ENCODE peak calls at places on chromosomes 4 and X, in six cellular contexts. One of them, this sample, is unnamed.

GRCh38 chr4:26288308-26288982 is 32.4 kb upstream of the RBPJ start:
- DNase-seq in coronary artery: no peak
- DNase-seq in heart left ventricle: peak
- DNase-seq in prostate gland: no peak
- DNase-seq in sigmoid colon: no peak
- DNase-seq in OCI-LY7: no peak
- DNase-seq in this sample: peak

GRCh38 chrX:138754861-138755260 is 43.3 kb upstream of the FGF13 start:
- DNase-seq in coronary artery: no peak
- DNase-seq in heart left ventricle: no peak
- DNase-seq in prostate gland: no peak
- DNase-seq in sigmoid colon: no peak
- DNase-seq in OCI-LY7: no peak
- DNase-seq in this sample: no peak

GRCh38 chrX:139929876-139930275 is 3.0 kb downstream of the ATP11C start:
- DNase-seq in coronary artery: no peak
- DNase-seq in heart left ventricle: no peak
- DNase-seq in prostate gland: no peak
- DNase-seq in sigmoid colon: no peak
- DNase-seq in OCI-LY7: peak
- DNase-seq in this sample: no peak

GRCh38 chr4:129926936-129927335 is 831.0 kb downstream of the C4orf33 start:
- DNase-seq in coronary artery: no peak
- DNase-seq in heart left ventricle: no peak
- DNase-seq in prostate gland: no peak
- DNase-seq in sigmoid colon: no peak
- DNase-seq in OCI-LY7: peak
- DNase-seq in this sample: no peak

GRCh38 chr4:123554819-123555499 is 158.4 kb downstream of the SPRY1 start:
- DNase-seq in coronary artery: no peak
- DNase-seq in heart left ventricle: no peak
- DNase-seq in prostate gland: peak
- DNase-seq in sigmoid colon: no peak
- DNase-seq in OCI-LY7: no peak
- DNase-seq in this sample: no peak

GRCh38 chr4:7335363-7336066 is 99.2 kb downstream of the PSAPL1 start:
- DNase-seq in coronary artery: no peak
- DNase-seq in heart left ventricle: peak
- DNase-seq in prostate gland: peak
- DNase-seq in sigmoid colon: no peak
- DNase-seq in OCI-LY7: peak
- DNase-seq in this sample: peak

GRCh38 chrX:121832446-121832845 is 785.0 kb downstream of the GLUD2 start:
- DNase-seq in coronary artery: no peak
- DNase-seq in heart left ventricle: no peak
- DNase-seq in prostate gland: no peak
- DNase-seq in sigmoid colon: no peak
- DNase-seq in OCI-LY7: no peak
- DNase-seq in this sample: no peak

GRCh38 chr4:146261046-146261445 is 46.7 kb downstream of the REELD1 start:
- DNase-seq in coronary artery: no peak
- DNase-seq in heart left ventricle: no peak
- DNase-seq in prostate gland: no peak
- DNase-seq in sigmoid colon: no peak
- DNase-seq in OCI-LY7: no peak
- DNase-seq in this sample: no peak

GRCh38 chr4:64781737-64782326 is 372.6 kb upstream of the TECRL start:
- DNase-seq in coronary artery: no peak
- DNase-seq in heart left ventricle: no peak
- DNase-seq in prostate gland: no peak
- DNase-seq in sigmoid colon: no peak
- DNase-seq in OCI-LY7: peak
- DNase-seq in this sample: no peak

GRCh38 chr4:142778908-142779307 is 67.2 kb downstream of the INPP4B start:
- DNase-seq in coronary artery: no peak
- DNase-seq in heart left ventricle: no peak
- DNase-seq in prostate gland: no peak
- DNase-seq in sigmoid colon: no peak
- DNase-seq in OCI-LY7: no peak
- DNase-seq in this sample: no peak

GRCh38 chrX:42093756-42094155 is 170.4 kb upstream of the CASK start:
- DNase-seq in coronary artery: no peak
- DNase-seq in heart left ventricle: no peak
- DNase-seq in prostate gland: no peak
- DNase-seq in sigmoid colon: no peak
- DNase-seq in OCI-LY7: no peak
- DNase-seq in this sample: no peak

GRCh38 chr4:109739547-109739946 is 9.7 kb upstream of the PLA2G12A start:
- DNase-seq in coronary artery: no peak
- DNase-seq in heart left ventricle: no peak
- DNase-seq in prostate gland: no peak
- DNase-seq in sigmoid colon: no peak
- DNase-seq in OCI-LY7: no peak
- DNase-seq in this sample: no peak

GRCh38 chrX:115561605-115562491 is 874 bp downstream of the PLS3 start:
- DNase-seq in coronary artery: peak
- DNase-seq in heart left ventricle: peak
- DNase-seq in prostate gland: peak
- DNase-seq in sigmoid colon: peak
- DNase-seq in OCI-LY7: no peak
- DNase-seq in this sample: peak

DNA sequence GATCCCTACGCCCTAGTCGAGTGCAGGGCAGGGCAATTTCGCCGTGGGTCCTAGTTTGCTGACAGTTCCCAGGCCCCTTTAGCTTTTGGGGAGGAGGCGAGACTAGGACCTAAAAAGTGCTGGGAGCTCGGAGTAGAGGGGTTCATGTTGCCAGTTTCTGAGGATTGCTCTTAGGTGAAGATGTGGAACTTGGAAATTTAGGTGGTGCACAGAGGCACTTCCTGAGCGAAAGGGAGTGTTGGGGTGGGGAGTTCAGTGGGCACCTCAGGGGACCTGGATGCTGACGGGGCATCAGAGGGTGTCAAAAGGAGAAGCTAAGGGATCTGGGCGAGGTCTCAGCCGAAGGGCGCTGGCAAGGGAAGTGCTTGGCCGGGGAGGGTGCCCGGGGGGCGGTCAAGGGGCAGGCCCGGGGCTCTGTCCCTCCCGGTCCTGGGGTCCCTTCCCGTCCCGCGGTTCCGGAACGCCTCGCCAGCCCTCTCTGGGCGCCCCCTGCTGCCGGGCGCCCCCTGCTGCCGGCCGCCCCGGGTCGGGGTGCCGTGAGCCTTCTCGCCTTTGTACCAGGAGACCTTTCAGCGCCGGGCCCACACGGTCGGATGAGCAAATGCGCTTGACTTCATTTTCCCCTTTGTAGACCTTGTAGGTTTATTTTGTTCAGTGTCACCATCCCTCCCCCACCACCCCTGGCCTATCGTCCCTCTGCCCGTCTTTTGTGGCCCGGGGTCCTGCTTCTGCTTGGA is 3.0 kb upstream of the PHOX2B start:
- DNase-seq in coronary artery: no peak
- DNase-seq in heart left ventricle: no peak
- DNase-seq in prostate gland: no peak
- DNase-seq in sigmoid colon: no peak
- DNase-seq in OCI-LY7: no peak
- DNase-seq in this sample: no peak
- TF ChIP-seq CTCF in coronary artery: no peak
- TF ChIP-seq CTCF in heart left ventricle: no peak
- TF ChIP-seq CTCF in prostate gland: no peak
- TF ChIP-seq CTCF in sigmoid colon: no peak
- TF ChIP-seq CTCF in OCI-LY7: peak
- TF ChIP-seq CTCF in this sample: no peak

GRCh38 chr4:158208931-158209640 is 1.2 kb upstream of the TMEM144 start:
- DNase-seq in coronary artery: no peak
- DNase-seq in heart left ventricle: no peak
- DNase-seq in prostate gland: no peak
- DNase-seq in sigmoid colon: no peak
- DNase-seq in OCI-LY7: no peak
- DNase-seq in this sample: no peak

GRCh38 chr4:158201310-158201709 is 9.0 kb upstream of the TMEM144 start:
- DNase-seq in coronary artery: no peak
- DNase-seq in heart left ventricle: no peak
- DNase-seq in prostate gland: no peak
- DNase-seq in sigmoid colon: no peak
- DNase-seq in OCI-LY7: no peak
- DNase-seq in this sample: peak

GRCh38 chr4:158202475-158202874 is 7.8 kb upstream of the TMEM144 start:
- DNase-seq in coronary artery: no peak
- DNase-seq in heart left ventricle: no peak
- DNase-seq in prostate gland: no peak
- DNase-seq in sigmoid colon: no peak
- DNase-seq in OCI-LY7: no peak
- DNase-seq in this sample: no peak

GRCh38 chr4:158200214-158200613 is 10.1 kb upstream of the TMEM144 start:
- DNase-seq in coronary artery: no peak
- DNase-seq in heart left ventricle: no peak
- DNase-seq in prostate gland: no peak
- DNase-seq in sigmoid colon: no peak
- DNase-seq in OCI-LY7: no peak
- DNase-seq in this sample: no peak

DNA sequence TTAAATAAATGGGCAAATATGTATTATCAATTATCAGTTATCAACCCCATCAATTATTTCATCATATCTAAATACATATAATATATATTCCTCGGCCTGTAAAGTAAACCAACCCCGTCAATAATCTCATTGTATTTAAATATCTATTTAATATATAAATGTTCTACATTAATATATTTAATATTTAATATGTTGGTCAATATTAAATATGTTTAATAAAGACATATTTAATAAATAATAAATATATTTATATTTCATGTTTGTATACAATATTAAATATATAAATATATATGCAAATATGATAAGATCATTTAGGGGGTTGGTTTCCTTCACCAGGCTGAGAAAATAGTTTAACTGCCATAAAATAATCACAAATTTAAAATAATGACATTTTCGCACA is 6.4 kb upstream of the TMEM144 start:
- DNase-seq in coronary artery: no peak
- DNase-seq in heart left ventricle: no peak
- DNase-seq in prostate gland: no peak
- DNase-seq in sigmoid colon: no peak
- DNase-seq in OCI-LY7: no peak
- DNase-seq in this sample: no peak
- H3K27ac ChIP-seq in coronary artery: no peak
- H3K27ac ChIP-seq in heart left ventricle: no peak
- H3K27ac ChIP-seq in prostate gland: no peak
- H3K27ac ChIP-seq in sigmoid colon: no peak
- H3K27ac ChIP-seq in OCI-LY7: no peak
- H3K27ac ChIP-seq in this sample: no peak

GRCh38 chr4:118834070-118834469 is 1.9 kb downstream of the SEC24D start:
- DNase-seq in coronary artery: no peak
- DNase-seq in heart left ventricle: no peak
- DNase-seq in prostate gland: no peak
- DNase-seq in sigmoid colon: no peak
- DNase-seq in OCI-LY7: no peak
- DNase-seq in this sample: no peak

GRCh38 chr4:118834960-118835895 is 698 bp downstream of the SEC24D start:
- DNase-seq in coronary artery: peak
- DNase-seq in heart left ventricle: peak
- DNase-seq in prostate gland: peak
- DNase-seq in sigmoid colon: peak
- DNase-seq in OCI-LY7: peak
- DNase-seq in this sample: peak

GRCh38 chr4:118833192-118833820 is 2.6 kb downstream of the SEC24D start:
- DNase-seq in coronary artery: no peak
- DNase-seq in heart left ventricle: no peak
- DNase-seq in prostate gland: no peak
- DNase-seq in sigmoid colon: no peak
- DNase-seq in OCI-LY7: no peak
- DNase-seq in this sample: no peak

GRCh38 chr4:118836763-118837507 is 1.0 kb upstream of the SEC24D start:
- DNase-seq in coronary artery: no peak
- DNase-seq in heart left ventricle: no peak
- DNase-seq in prostate gland: no peak
- DNase-seq in sigmoid colon: no peak
- DNase-seq in OCI-LY7: peak
- DNase-seq in this sample: no peak

GRCh38 chr4:118835896-118836762 is at the start of gene SEC24D:
- DNase-seq in coronary artery: peak
- DNase-seq in heart left ventricle: peak
- DNase-seq in prostate gland: peak
- DNase-seq in sigmoid colon: peak
- DNase-seq in OCI-LY7: peak
- DNase-seq in this sample: peak
- TF ChIP-seq CTCF in coronary artery: no peak
- TF ChIP-seq CTCF in heart left ventricle: no peak
- TF ChIP-seq CTCF in prostate gland: peak
- TF ChIP-seq CTCF in sigmoid colon: no peak
- TF ChIP-seq CTCF in OCI-LY7: no peak
- TF ChIP-seq CTCF in this sample: no peak

GRCh38 chrX:7119927-7120577 is 27.5 kb upstream of the STS start:
- DNase-seq in coronary artery: no peak
- DNase-seq in heart left ventricle: no peak
- DNase-seq in prostate gland: no peak
- DNase-seq in sigmoid colon: no peak
- DNase-seq in OCI-LY7: no peak
- DNase-seq in this sample: no peak
- H3K27ac ChIP-seq in coronary artery: no peak
- H3K27ac ChIP-seq in heart left ventricle: no peak
- H3K27ac ChIP-seq in prostate gland: peak
- H3K27ac ChIP-seq in sigmoid colon: no peak
- H3K27ac ChIP-seq in OCI-LY7: peak
- H3K27ac ChIP-seq in this sample: no peak

DNA sequence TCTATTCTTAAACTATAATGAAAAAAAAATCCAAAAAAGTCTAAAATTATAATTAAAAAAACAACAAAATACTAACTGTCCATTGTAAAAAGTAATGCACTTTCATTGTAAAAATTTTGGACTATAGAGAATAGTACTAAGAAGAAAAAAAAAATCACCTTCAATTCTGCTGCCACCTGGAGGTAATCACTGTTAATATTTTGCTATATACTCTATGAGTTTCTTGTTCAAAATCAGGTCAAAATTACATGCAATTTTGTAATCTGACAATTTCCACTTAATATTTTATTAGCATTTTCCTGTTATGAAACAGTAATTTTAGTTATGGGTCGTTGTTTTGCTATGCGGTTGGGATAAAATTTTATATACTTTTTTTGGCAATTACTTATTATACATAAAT is 62.0 kb downstream of the HTT start:
- DNase-seq in coronary artery: no peak
- DNase-seq in heart left ventricle: no peak
- DNase-seq in prostate gland: no peak
- DNase-seq in sigmoid colon: no peak
- DNase-seq in OCI-LY7: peak
- DNase-seq in this sample: no peak
- TF ChIP-seq CTCF in coronary artery: no peak
- TF ChIP-seq CTCF in heart left ventricle: peak
- TF ChIP-seq CTCF in prostate gland: peak
- TF ChIP-seq CTCF in sigmoid colon: no peak
- TF ChIP-seq CTCF in OCI-LY7: peak
- TF ChIP-seq CTCF in this sample: no peak

DNA sequence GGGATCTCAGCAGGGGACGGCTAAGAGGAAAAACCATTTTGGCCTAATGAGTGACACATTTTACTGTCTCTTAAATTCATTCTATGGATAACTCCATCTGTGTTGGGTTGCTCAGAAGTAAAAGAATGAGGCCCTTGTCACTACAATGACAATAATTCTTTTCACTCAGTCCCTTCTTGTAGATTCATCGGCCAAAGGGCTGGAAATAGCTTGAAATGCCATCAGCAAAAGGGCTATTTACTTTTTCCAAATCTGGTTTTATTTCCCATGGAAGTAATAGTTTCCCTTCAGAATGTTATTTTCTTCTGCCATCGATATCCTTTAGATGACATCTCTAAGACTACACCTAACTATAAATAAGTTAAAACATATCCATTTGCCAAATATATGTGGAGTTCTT is 7.4 kb downstream of the MEPE start:
- DNase-seq in coronary artery: no peak
- DNase-seq in heart left ventricle: no peak
- DNase-seq in prostate gland: no peak
- DNase-seq in sigmoid colon: no peak
- DNase-seq in OCI-LY7: no peak
- DNase-seq in this sample: no peak
- H3K27ac ChIP-seq in coronary artery: no peak
- H3K27ac ChIP-seq in heart left ventricle: no peak
- H3K27ac ChIP-seq in prostate gland: no peak
- H3K27ac ChIP-seq in sigmoid colon: no peak
- H3K27ac ChIP-seq in OCI-LY7: no peak
- H3K27ac ChIP-seq in this sample: no peak

This sample was measured in adrenal gland.